ENCODE peak calls at places on chromosomes 12 and 14, in seven cellular contexts. E is glutamatergic neuron, B is heart right ventricle, M is WTC11, U is iPS-NIHi11, A is amniotic stem cell, J is WERI-Rb-1. D is an unnamed sample.

GRCh38 chr12:121036810-121037326 is 2.2 kb downstream of the OASL start:
- DNase-seq in U (no peak), B (no peak), E (no peak), A (peak), J (no peak), M (no peak), D (no peak)

GRCh38 chr12:106974525-106974924 is 12.4 kb downstream of the MTERF2 start:
- DNase-seq in M (no peak), E (no peak), U (no peak), B (no peak), A (no peak), J (no peak), D (no peak)

GRCh38 chr12:77161944-77162343 is 96.6 kb upstream of the E2F7 start:
- DNase-seq in E (peak), A (no peak), M (peak), B (no peak), J (peak), U (peak), D (peak)

GRCh38 chr12:9740109-9740750 is 7.3 kb upstream of the CLECL1 start:
- DNase-seq in U (peak), J (no peak), B (no peak), M (no peak), E (no peak), A (no peak), D (no peak)

GRCh38 chr12:21301-22189 is 45.0 kb upstream of the IQSEC3 start:
- DNase-seq in J (no peak), B (no peak), A (no peak), U (no peak), E (no peak), M (no peak), D (peak)

GRCh38 chr12:26434299-26434915 is 239.0 kb downstream of the SSPN start:
- DNase-seq in M (peak), U (peak), B (no peak), E (peak), A (peak), J (peak), D (no peak)

GRCh38 chr14:25955772-25956171 is 642.1 kb downstream of the NOVA1 start:
- DNase-seq in M (no peak), B (no peak), U (no peak), E (no peak), A (no peak), J (no peak), D (no peak)

GRCh38 chr12:42128327-42128726 is 16.3 kb downstream of the GXYLT1 start:
- DNase-seq in J (no peak), A (no peak), B (no peak), M (no peak), U (no peak), E (no peak), D (no peak)

GRCh38 chr12:71456316-71456715 is 16.7 kb downstream of the LGR5 start:
- DNase-seq in J (no peak), A (no peak), M (no peak), E (no peak), B (no peak), U (peak), D (no peak)

GRCh38 chr12:712172-712863 is 40.1 kb upstream of the WNK1 start:
- DNase-seq in M (no peak), B (no peak), E (no peak), J (peak), U (peak), A (no peak), D (no peak)

GRCh38 chr14:72528059-72528950 is 365.6 kb downstream of the DPF3 start:
- DNase-seq in E (no peak), B (no peak), U (no peak), A (no peak), J (no peak), M (no peak), D (no peak)

GRCh38 chr14:62692490-62693106 is 352.7 kb downstream of the KCNH5 start:
- DNase-seq in A (no peak), M (no peak), B (no peak), J (no peak), E (no peak), U (no peak), D (no peak)

GRCh38 chr14:21382886-21383847 is 652 bp downstream of the SUPT16H start:
- DNase-seq in U (peak), A (peak), J (peak), M (peak), B (peak), E (peak), D (no peak)

GRCh38 chr12:89573081-89573810 is 47.4 kb upstream of the POC1B start:
- DNase-seq in A (no peak), B (no peak), E (no peak), M (no peak), U (no peak), J (no peak), D (no peak)

GRCh38 chr14:38039526-38039925 is 168.2 kb upstream of the SSTR1 start:
- DNase-seq in B (no peak), M (no peak), U (no peak), J (no peak), E (no peak), A (no peak), D (no peak)

GRCh38 chr12:25957898-25958253 is 606 bp upstream of the RASSF8 start:
- DNase-seq in M (no peak), A (peak), E (no peak), J (no peak), B (no peak), U (no peak), D (no peak)

GRCh38 chr14:74945261-74945851 is 10.0 kb downstream of the PGF start:
- DNase-seq in E (peak), U (peak), A (no peak), J (peak), B (no peak), M (peak), D (peak)

D was measured in ecto neural progenitor cell.